ENCODE peak calls at places on chromosomes 3 and 15, in four cellular contexts. One of them, this sample, is unnamed.
A peak's percentile ranks its signal among the peaks of the same experiment; 100 is the strongest.

GRCh38 chr15:72086010-72086697 is 31.8 kb downstream of the MYO9A start:
- DNase-seq in ovary: no peak
- DNase-seq in esophagus muscularis mucosa: no peak
- DNase-seq in transverse colon: peak; percentile 61
- DNase-seq in this sample: no peak

GRCh38 chr3:188432826-188433525 is 279.0 kb downstream of the LPP start:
- DNase-seq in ovary: no peak
- DNase-seq in esophagus muscularis mucosa: no peak
- DNase-seq in transverse colon: no peak
- DNase-seq in this sample: no peak

GRCh38 chr3:172646439-172647015 is 64.3 kb downstream of the NCEH1 start:
- DNase-seq in ovary: no peak
- DNase-seq in transverse colon: no peak
- DNase-seq in esophagus muscularis mucosa: peak; percentile 55
- DNase-seq in this sample: no peak

GRCh38 chr3:21290557-21290956 is 460.5 kb downstream of the ZNF385D start:
- DNase-seq in ovary: no peak
- DNase-seq in transverse colon: no peak
- DNase-seq in esophagus muscularis mucosa: no peak
- DNase-seq in this sample: no peak

GRCh38 chr3:179653106-179653776 is 401 bp downstream of the USP13 start:
- DNase-seq in ovary: peak; percentile 77
- DNase-seq in esophagus muscularis mucosa: no peak
- DNase-seq in transverse colon: peak; percentile 68
- DNase-seq in this sample: peak; percentile 88

GRCh38 chr3:104763007-104763406 is 603.7 kb upstream of the ALCAM start:
- DNase-seq in ovary: peak; percentile 9
- DNase-seq in esophagus muscularis mucosa: no peak
- DNase-seq in transverse colon: no peak
- DNase-seq in this sample: no peak

GRCh38 chr3:126117212-126117611 is 33.3 kb upstream of the SLC41A3 start:
- DNase-seq in ovary: no peak
- DNase-seq in esophagus muscularis mucosa: peak; percentile 62
- DNase-seq in transverse colon: no peak
- DNase-seq in this sample: no peak

GRCh38 chr3:143596957-143597642 is 251.2 kb downstream of the SLC9A9 start:
- DNase-seq in esophagus muscularis mucosa: peak; percentile 45
- DNase-seq in transverse colon: peak; percentile 16
- DNase-seq in ovary: peak; percentile 42
- DNase-seq in this sample: no peak

GRCh38 chr3:82353281-82354171 is 592.1 kb upstream of the GBE1 start:
- DNase-seq in ovary: peak; percentile 59
- DNase-seq in transverse colon: no peak
- DNase-seq in esophagus muscularis mucosa: no peak
- DNase-seq in this sample: no peak

GRCh38 chr3:165837058-165837525 is at the start of gene BCHE:
- DNase-seq in esophagus muscularis mucosa: no peak
- DNase-seq in ovary: no peak
- DNase-seq in transverse colon: no peak
- DNase-seq in this sample: no peak

GRCh38 chr3:156135921-156136655 is 15.7 kb downstream of the KCNAB1 start:
- DNase-seq in esophagus muscularis mucosa: peak; percentile 7
- DNase-seq in ovary: no peak
- DNase-seq in transverse colon: no peak
- DNase-seq in this sample: no peak

GRCh38 chr3:113266738-113267137 is 55.4 kb downstream of the BOC start:
- DNase-seq in esophagus muscularis mucosa: no peak
- DNase-seq in ovary: no peak
- DNase-seq in transverse colon: no peak
- DNase-seq in this sample: no peak

GRCh38 chr15:79458491-79458890 is 26.4 kb downstream of the MINAR1 start:
- DNase-seq in ovary: no peak
- DNase-seq in transverse colon: no peak
- DNase-seq in esophagus muscularis mucosa: no peak
- DNase-seq in this sample: no peak

GRCh38 chr3:40079203-40079844 is 230.2 kb upstream of the EIF1B start:
- DNase-seq in esophagus muscularis mucosa: peak; percentile 77
- DNase-seq in transverse colon: no peak
- DNase-seq in ovary: no peak
- DNase-seq in this sample: no peak

DNA sequence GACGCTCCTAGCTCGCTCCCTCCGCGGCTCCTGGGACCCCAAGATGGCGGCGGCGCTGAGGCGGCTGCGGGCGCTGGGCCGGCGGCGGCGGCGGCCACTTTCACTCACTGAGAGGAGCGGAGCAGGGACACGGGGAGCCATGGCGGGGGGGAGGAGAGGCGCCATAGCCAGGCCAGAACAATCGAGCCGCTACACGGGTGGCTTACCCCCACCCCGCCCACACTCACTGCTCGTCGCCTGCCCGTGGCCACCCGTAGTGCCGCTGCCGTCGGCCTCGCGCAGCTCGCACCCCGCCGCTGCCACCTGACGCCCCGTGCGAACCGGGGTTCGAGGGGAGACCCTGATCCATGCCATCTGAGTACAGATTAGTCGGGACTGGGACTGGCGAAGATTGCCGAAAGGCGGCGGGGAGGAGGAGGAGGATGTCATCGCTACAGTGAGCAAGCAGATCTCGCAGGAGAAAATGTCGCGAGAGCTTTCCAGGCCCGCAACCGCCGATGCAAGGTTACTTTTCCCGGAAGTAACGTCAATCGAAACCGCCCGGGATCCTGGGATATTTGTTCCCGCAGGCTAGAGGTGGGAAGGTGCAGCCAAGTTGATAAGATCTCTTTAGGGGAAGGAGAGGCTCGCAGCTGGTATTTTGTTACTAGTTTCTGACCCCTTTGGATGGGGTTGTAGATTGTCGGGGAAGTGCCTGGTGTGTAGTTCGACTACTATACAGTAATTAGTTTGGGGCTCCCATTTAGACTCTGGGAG is at the start of gene INO80:
- DNase-seq in ovary: peak; percentile 98
- DNase-seq in esophagus muscularis mucosa: peak; percentile 99
- DNase-seq in transverse colon: peak; percentile 99
- DNase-seq in this sample: peak; percentile 99
- TF ChIP-seq EP300 in ovary: no peak
- TF ChIP-seq EP300 in esophagus muscularis mucosa: peak; percentile 8
- TF ChIP-seq EP300 in transverse colon: no peak
- TF ChIP-seq EP300 in this sample: no peak

GRCh38 chr3:141385386-141386079 is 17.2 kb downstream of the ZBTB38 start:
- DNase-seq in esophagus muscularis mucosa: no peak
- DNase-seq in transverse colon: no peak
- DNase-seq in ovary: no peak
- DNase-seq in this sample: no peak
- H3K4me3 ChIP-seq in esophagus muscularis mucosa: peak overlapping the region; percentile 24
- H3K4me3 ChIP-seq in transverse colon: no peak overlapping the region
- H3K4me3 ChIP-seq in ovary: no peak overlapping the region
- H3K4me3 ChIP-seq in this sample: no peak overlapping the region

DNA sequence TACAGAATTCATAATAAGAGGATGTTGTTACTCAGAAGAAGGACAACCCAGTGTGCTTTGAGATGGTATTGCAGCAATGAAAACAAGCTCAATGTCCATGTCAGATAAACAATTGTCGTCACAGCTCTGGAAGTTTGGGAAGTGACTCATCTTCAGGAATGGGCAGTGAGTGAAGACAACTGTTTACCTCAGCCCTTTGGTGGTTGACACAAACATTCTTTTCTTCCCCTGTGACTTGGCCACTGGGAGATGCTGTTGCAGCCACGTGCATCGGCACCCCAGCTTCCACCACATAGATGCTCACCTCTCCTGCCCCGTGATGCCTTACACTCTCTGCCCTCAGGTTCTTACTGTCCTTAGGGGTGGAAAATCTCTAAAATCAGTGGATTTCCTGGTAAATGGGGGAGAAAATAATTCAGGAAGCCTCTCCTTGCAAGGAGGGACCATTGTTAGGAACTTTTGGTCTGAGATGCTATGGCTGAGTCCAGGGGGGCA is 114.1 kb upstream of the GALNT15 start:
- DNase-seq in esophagus muscularis mucosa: peak; percentile 94
- DNase-seq in ovary: peak; percentile 74
- DNase-seq in transverse colon: peak; percentile 30
- DNase-seq in this sample: no peak
- TF ChIP-seq EP300 in esophagus muscularis mucosa: peak; percentile 80
- TF ChIP-seq EP300 in ovary: peak; percentile 93
- TF ChIP-seq EP300 in transverse colon: peak; percentile 70
- TF ChIP-seq EP300 in this sample: peak; percentile 25

DNA sequence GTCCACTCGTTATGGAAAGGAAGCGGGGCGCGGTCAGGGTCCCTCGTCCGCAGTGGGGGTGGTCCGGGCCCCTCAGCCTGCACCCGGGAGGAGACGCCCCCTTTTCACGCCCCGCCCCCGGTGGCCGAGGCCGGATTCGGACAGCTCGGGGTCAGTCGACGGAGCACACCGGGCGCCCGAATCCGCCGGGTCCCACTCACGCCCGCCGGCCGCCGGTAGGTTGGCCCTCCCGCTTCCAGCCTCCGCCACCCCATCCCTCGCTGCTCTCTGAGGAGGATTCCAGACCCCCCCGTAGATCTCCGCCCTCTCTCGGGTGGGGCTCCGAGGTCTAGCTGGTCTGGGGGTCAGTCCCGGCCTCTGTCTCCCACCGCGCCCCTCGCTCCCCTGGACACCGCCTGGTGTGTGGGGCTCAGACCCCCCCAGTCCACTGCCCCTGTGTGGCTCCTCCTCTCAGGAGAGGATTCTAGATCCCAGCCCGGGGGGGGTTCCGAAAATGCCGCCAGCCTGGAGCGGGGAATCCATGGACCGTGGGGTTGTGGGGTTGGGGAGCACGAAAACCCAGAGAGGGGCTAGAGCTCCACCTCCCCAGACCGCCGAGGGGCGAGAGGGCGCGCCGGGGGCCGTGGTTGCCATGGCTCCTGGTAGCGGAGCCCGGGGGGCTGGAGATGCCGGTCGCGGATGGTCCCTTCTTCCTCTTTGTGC is 742 bp downstream of the CHL1 start:
- DNase-seq in esophagus muscularis mucosa: no peak
- DNase-seq in ovary: peak; percentile 57
- DNase-seq in transverse colon: no peak
- DNase-seq in this sample: peak; percentile 79
- H3K4me3 ChIP-seq in esophagus muscularis mucosa: peak overlapping the region; percentile 60
- H3K4me3 ChIP-seq in ovary: peak overlapping the region; percentile 59
- H3K4me3 ChIP-seq in transverse colon: peak overlapping the region; percentile 39
- H3K4me3 ChIP-seq in this sample: peak overlapping the region; percentile 62

DNA sequence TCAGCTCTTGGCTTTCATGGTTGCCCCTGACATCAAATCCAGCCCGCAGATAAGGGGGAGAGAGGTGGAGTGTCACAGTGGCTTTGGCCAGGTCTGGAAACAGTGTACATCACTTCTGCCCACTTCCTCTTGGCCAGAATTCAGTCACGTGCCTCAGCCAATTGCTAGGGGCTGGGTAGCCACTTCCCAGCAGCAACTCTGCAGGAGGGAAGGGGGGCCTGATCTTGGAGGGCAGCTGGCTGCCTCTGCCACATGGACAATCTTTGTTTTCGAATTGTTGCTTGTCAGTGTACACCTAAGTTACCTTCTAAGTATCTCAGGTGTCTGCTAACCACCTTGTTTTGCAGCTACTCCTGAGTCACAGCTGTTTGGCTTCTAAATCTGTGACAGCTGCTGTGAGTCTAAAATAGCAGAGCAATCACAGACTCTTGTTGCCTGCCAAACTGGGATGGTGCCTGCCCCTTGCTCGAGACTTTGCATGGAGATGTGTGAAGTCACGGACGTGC is 41.0 kb upstream of the LIMD1 start:
- DNase-seq in esophagus muscularis mucosa: no peak
- DNase-seq in ovary: peak; percentile 39
- DNase-seq in transverse colon: peak; percentile 61
- DNase-seq in this sample: peak; percentile 65
- TF ChIP-seq EP300 in esophagus muscularis mucosa: no peak
- TF ChIP-seq EP300 in ovary: no peak
- TF ChIP-seq EP300 in transverse colon: no peak
- TF ChIP-seq EP300 in this sample: no peak

GRCh38 chr15:52113246-52113645 is 671 bp upstream of the BCL2L10 start:
- DNase-seq in esophagus muscularis mucosa: no peak
- DNase-seq in transverse colon: no peak
- DNase-seq in ovary: no peak
- DNase-seq in this sample: no peak

GRCh38 chr15:52111517-52112202 is 915 bp downstream of the BCL2L10 start:
- DNase-seq in ovary: no peak
- DNase-seq in esophagus muscularis mucosa: no peak
- DNase-seq in transverse colon: no peak
- DNase-seq in this sample: no peak

GRCh38 chr15:52114256-52114655 is 1.7 kb upstream of the BCL2L10 start:
- DNase-seq in ovary: no peak
- DNase-seq in transverse colon: no peak
- DNase-seq in esophagus muscularis mucosa: no peak
- DNase-seq in this sample: no peak

GRCh38 chr15:52113708-52114107 is 1.1 kb upstream of the BCL2L10 start:
- DNase-seq in ovary: no peak
- DNase-seq in transverse colon: no peak
- DNase-seq in esophagus muscularis mucosa: no peak
- DNase-seq in this sample: no peak

DNA sequence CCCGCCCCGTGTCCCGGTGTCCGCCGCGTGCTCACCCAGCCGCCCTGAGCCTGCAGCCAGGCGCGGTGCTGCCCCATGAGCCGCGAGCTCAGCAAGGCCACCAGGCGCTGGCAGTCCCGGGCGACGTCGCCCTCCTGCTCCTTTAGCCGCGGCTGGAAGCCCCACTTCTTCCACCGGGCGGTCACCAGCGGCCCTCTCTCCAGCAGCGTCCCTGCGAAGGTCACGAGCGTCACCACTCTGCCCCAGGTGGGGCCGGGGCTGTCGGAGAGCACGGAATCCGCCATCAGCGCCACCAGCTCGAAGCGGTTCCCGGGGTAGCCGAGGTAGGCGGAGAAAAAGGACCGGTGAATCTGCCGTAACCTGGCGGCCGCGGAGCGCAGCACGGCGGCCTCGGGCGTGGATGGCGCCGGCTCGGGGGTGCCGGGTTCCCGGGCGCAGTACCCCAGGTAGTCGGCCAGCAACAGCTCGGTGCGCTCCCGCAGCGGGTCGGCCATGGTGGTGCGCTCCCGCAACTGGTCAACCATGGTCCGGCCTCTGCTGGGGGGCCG is 298 bp downstream of the BCL2L10 start:
- DNase-seq in ovary: no peak
- DNase-seq in transverse colon: peak; percentile 37
- DNase-seq in esophagus muscularis mucosa: no peak
- DNase-seq in this sample: no peak
- H3K4me3 ChIP-seq in ovary: peak overlapping the region; percentile 42
- H3K4me3 ChIP-seq in transverse colon: peak overlapping the region; percentile 44
- H3K4me3 ChIP-seq in esophagus muscularis mucosa: peak overlapping the region; percentile 49
- H3K4me3 ChIP-seq in this sample: peak overlapping the region; percentile 52

GRCh38 chr3:17927036-17927435 is 184.6 kb upstream of the TBC1D5 start:
- DNase-seq in transverse colon: no peak
- DNase-seq in esophagus muscularis mucosa: no peak
- DNase-seq in ovary: no peak
- DNase-seq in this sample: no peak
- TF ChIP-seq EP300 in transverse colon: no peak
- TF ChIP-seq EP300 in esophagus muscularis mucosa: no peak
- TF ChIP-seq EP300 in ovary: no peak
- TF ChIP-seq EP300 in this sample: no peak

GRCh38 chr15:67456677-67457529 is 64.0 kb upstream of the C15orf61 start:
- DNase-seq in esophagus muscularis mucosa: no peak
- DNase-seq in ovary: peak; percentile 56
- DNase-seq in transverse colon: peak; percentile 86
- DNase-seq in this sample: peak; percentile 85
- H3K4me3 ChIP-seq in esophagus muscularis mucosa: no peak overlapping the region
- H3K4me3 ChIP-seq in ovary: no peak overlapping the region
- H3K4me3 ChIP-seq in transverse colon: no peak overlapping the region
- H3K4me3 ChIP-seq in this sample: no peak overlapping the region

GRCh38 chr3:71339049-71339448 is 244.5 kb downstream of the FOXP1 start:
- DNase-seq in esophagus muscularis mucosa: no peak
- DNase-seq in ovary: no peak
- DNase-seq in transverse colon: no peak
- DNase-seq in this sample: no peak
- TF ChIP-seq EP300 in esophagus muscularis mucosa: no peak
- TF ChIP-seq EP300 in ovary: no peak
- TF ChIP-seq EP300 in transverse colon: no peak
- TF ChIP-seq EP300 in this sample: no peak